ENCODE peak calls at places on chromosomes 16 and 17, in seven cellular contexts. One of them, this sample, is unnamed.
A peak's percentile ranks its signal among the peaks of the same experiment; 100 is the strongest.

GRCh38 chr17:37488009-37488604 is 1.6 kb upstream of the DUSP14 start:
- DNase-seq in AG10803: peak; percentile 98
- DNase-seq in ovary: no peak
- DNase-seq in psoas muscle: no peak
- DNase-seq in Panc1: no peak
- DNase-seq in adrenal gland: peak; percentile 62
- DNase-seq in kidney: no peak
- DNase-seq in this sample: peak; percentile 41

GRCh38 chr17:33297643-33298042 is 4.5 kb upstream of the ASIC2 start:
- DNase-seq in ovary: no peak
- DNase-seq in kidney: no peak
- DNase-seq in Panc1: no peak
- DNase-seq in adrenal gland: no peak
- DNase-seq in psoas muscle: no peak
- DNase-seq in AG10803: no peak
- DNase-seq in this sample: no peak

GRCh38 chr16:24915019-24915418 is 69.3 kb downstream of the SLC5A11 start:
- DNase-seq in Panc1: no peak
- DNase-seq in ovary: no peak
- DNase-seq in adrenal gland: no peak
- DNase-seq in psoas muscle: no peak
- DNase-seq in AG10803: no peak
- DNase-seq in kidney: no peak
- DNase-seq in this sample: no peak

GRCh38 chr17:77526728-77527355 is 386.1 kb downstream of the SEC14L1 start:
- DNase-seq in adrenal gland: no peak
- DNase-seq in psoas muscle: peak; percentile 35
- DNase-seq in AG10803: no peak
- DNase-seq in Panc1: no peak
- DNase-seq in kidney: no peak
- DNase-seq in ovary: no peak
- DNase-seq in this sample: no peak

GRCh38 chr16:10923650-10924214 is 18.5 kb downstream of the DEXI start:
- DNase-seq in psoas muscle: peak; percentile 95
- DNase-seq in kidney: no peak
- DNase-seq in AG10803: peak; percentile 47
- DNase-seq in adrenal gland: peak; percentile 97
- DNase-seq in Panc1: no peak
- DNase-seq in ovary: peak; percentile 68
- DNase-seq in this sample: no peak

GRCh38 chr17:17457680-17458079 is 19.1 kb upstream of the MED9 start:
- DNase-seq in ovary: no peak
- DNase-seq in AG10803: no peak
- DNase-seq in kidney: no peak
- DNase-seq in psoas muscle: no peak
- DNase-seq in Panc1: no peak
- DNase-seq in adrenal gland: no peak
- DNase-seq in this sample: no peak

GRCh38 chr16:55929184-55929583 is 54.0 kb upstream of the CES5A start:
- DNase-seq in psoas muscle: no peak
- DNase-seq in adrenal gland: no peak
- DNase-seq in AG10803: no peak
- DNase-seq in ovary: no peak
- DNase-seq in Panc1: no peak
- DNase-seq in kidney: no peak
- DNase-seq in this sample: no peak

GRCh38 chr17:45146166-45146565 is 2.1 kb upstream of the HEXIM1 start:
- DNase-seq in AG10803: no peak
- DNase-seq in adrenal gland: no peak
- DNase-seq in Panc1: no peak
- DNase-seq in psoas muscle: peak; percentile 63
- DNase-seq in kidney: peak; percentile 80
- DNase-seq in ovary: no peak
- DNase-seq in this sample: no peak

GRCh38 chr17:9273334-9274118 is 252.2 kb downstream of the NTN1 start:
- DNase-seq in Panc1: no peak
- DNase-seq in ovary: peak; percentile 45
- DNase-seq in kidney: no peak
- DNase-seq in AG10803: peak; percentile 84
- DNase-seq in adrenal gland: no peak
- DNase-seq in psoas muscle: no peak
- DNase-seq in this sample: no peak

GRCh38 chr17:58335779-58336455 is 7.3 kb upstream of the TSPOAP1 start:
- DNase-seq in ovary: no peak
- DNase-seq in adrenal gland: peak; percentile 53
- DNase-seq in AG10803: peak; percentile 33
- DNase-seq in Panc1: no peak
- DNase-seq in psoas muscle: no peak
- DNase-seq in kidney: peak; percentile 68
- DNase-seq in this sample: no peak

GRCh38 chr16:24070851-24071250 is 185.3 kb upstream of the CACNG3 start:
- DNase-seq in AG10803: peak; percentile 3
- DNase-seq in ovary: no peak
- DNase-seq in kidney: no peak
- DNase-seq in psoas muscle: no peak
- DNase-seq in Panc1: peak; percentile 17
- DNase-seq in adrenal gland: peak; percentile 23
- DNase-seq in this sample: peak; percentile 52

GRCh38 chr16:81405702-81406113 is 38.9 kb upstream of the CMIP start:
- DNase-seq in AG10803: peak; percentile 84
- DNase-seq in ovary: no peak
- DNase-seq in kidney: no peak
- DNase-seq in psoas muscle: no peak
- DNase-seq in Panc1: peak; percentile 90
- DNase-seq in adrenal gland: peak; percentile 35
- DNase-seq in this sample: no peak

GRCh38 chr16:9820481-9821246 is 361.6 kb downstream of the GRIN2A start:
- DNase-seq in Panc1: no peak
- DNase-seq in adrenal gland: no peak
- DNase-seq in AG10803: no peak
- DNase-seq in ovary: no peak
- DNase-seq in kidney: no peak
- DNase-seq in psoas muscle: no peak
- DNase-seq in this sample: no peak
- TF ChIP-seq CTCF in Panc1: no peak
- TF ChIP-seq CTCF in adrenal gland: no peak
- TF ChIP-seq CTCF in AG10803: no peak
- TF ChIP-seq CTCF in ovary: no peak
- TF ChIP-seq CTCF in kidney: no peak
- TF ChIP-seq CTCF in psoas muscle: no peak
- TF ChIP-seq CTCF in this sample: no peak

GRCh38 chr16:5075637-5076036 is 4.0 kb downstream of the ALG1 start:
- DNase-seq in Panc1: no peak
- DNase-seq in psoas muscle: no peak
- DNase-seq in kidney: no peak
- DNase-seq in ovary: no peak
- DNase-seq in adrenal gland: no peak
- DNase-seq in AG10803: no peak
- DNase-seq in this sample: no peak
- TF ChIP-seq CTCF in Panc1: no peak
- TF ChIP-seq CTCF in psoas muscle: no peak
- TF ChIP-seq CTCF in kidney: no peak
- TF ChIP-seq CTCF in ovary: no peak
- TF ChIP-seq CTCF in adrenal gland: no peak
- TF ChIP-seq CTCF in AG10803: no peak
- TF ChIP-seq CTCF in this sample: no peak

DNA sequence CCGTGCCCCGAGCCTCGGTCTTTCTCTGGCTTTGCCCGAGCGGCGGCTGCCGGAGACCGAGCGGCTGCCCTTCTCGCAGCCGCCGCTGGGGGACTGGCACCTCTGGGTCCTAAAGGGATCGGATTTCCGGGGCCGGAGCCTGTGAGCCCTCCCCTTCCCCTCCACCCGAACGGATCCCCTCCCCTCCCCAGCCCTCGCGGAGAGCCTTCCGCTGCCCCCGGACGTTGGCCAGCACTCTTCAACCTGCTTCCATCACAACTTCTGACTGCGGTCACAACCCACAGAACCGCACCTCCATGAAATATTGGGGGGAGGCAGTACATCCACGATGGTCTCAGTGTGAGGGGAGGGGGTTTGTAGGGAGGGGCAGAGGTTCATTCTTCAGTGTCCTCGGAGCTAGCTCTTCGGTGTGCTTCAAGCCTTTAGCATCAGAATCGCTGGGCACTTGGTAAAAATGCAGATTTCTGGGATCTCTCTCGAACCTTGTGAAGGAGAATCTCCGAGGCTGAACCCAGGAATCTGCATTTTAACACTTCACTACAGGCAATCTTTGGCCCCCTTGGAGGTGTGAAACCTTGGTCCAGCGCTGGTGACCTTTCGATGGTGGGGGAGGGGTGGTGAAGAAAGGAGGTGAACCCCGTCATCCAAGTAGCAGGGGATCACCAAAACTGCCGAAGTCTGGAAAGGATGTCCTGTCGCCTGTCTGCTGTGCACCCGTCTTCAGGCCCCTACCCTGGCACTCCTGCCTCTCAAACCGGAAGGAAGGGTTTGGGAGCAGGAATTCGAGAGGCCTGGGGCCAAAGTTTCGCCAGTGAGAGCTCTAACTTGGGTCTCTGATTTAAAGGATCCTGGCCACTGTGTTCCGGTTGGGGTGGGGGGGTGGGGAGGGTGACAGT is 812 bp upstream of the PPP1R9B start:
- DNase-seq in AG10803: peak; percentile 87
- DNase-seq in adrenal gland: peak; percentile 88
- DNase-seq in Panc1: peak; percentile 67
- DNase-seq in ovary: peak; percentile 89
- DNase-seq in kidney: peak; percentile 97
- DNase-seq in psoas muscle: peak; percentile 95
- DNase-seq in this sample: peak; percentile 98
- TF ChIP-seq CTCF in AG10803: peak; percentile 64
- TF ChIP-seq CTCF in adrenal gland: peak; percentile 86
- TF ChIP-seq CTCF in Panc1: no peak
- TF ChIP-seq CTCF in ovary: peak; percentile 52
- TF ChIP-seq CTCF in kidney: peak; percentile 62
- TF ChIP-seq CTCF in psoas muscle: peak; percentile 68
- TF ChIP-seq CTCF in this sample: peak; percentile 55

GRCh38 chr16:17556276-17557052 is 85.7 kb upstream of the XYLT1 start:
- DNase-seq in ovary: no peak
- DNase-seq in psoas muscle: no peak
- DNase-seq in AG10803: peak; percentile 25
- DNase-seq in adrenal gland: no peak
- DNase-seq in kidney: no peak
- DNase-seq in Panc1: peak; percentile 25
- DNase-seq in this sample: peak; percentile 41
- TF ChIP-seq CTCF in ovary: no peak
- TF ChIP-seq CTCF in psoas muscle: peak; percentile 38
- TF ChIP-seq CTCF in AG10803: peak; percentile 74
- TF ChIP-seq CTCF in adrenal gland: peak; percentile 43
- TF ChIP-seq CTCF in kidney: peak; percentile 18
- TF ChIP-seq CTCF in Panc1: peak; percentile 81
- TF ChIP-seq CTCF in this sample: peak; percentile 50

GRCh38 chr17:11031787-11032186 is 193.9 kb upstream of the PIRT start:
- DNase-seq in ovary: no peak
- DNase-seq in adrenal gland: no peak
- DNase-seq in psoas muscle: no peak
- DNase-seq in kidney: no peak
- DNase-seq in Panc1: no peak
- DNase-seq in AG10803: no peak
- DNase-seq in this sample: no peak
- TF ChIP-seq CTCF in ovary: no peak
- TF ChIP-seq CTCF in adrenal gland: no peak
- TF ChIP-seq CTCF in psoas muscle: no peak
- TF ChIP-seq CTCF in kidney: no peak
- TF ChIP-seq CTCF in Panc1: no peak
- TF ChIP-seq CTCF in AG10803: no peak
- TF ChIP-seq CTCF in this sample: no peak